ENCODE peak calls at places on chromosome 15, in nine cellular contexts. I, U, V, H, P, G, F, J and T are unnamed samples.
A peak's percentile ranks its signal among the peaks of the same experiment; 100 is the strongest.

GRCh38 chr15:98017150-98017964 is 56.9 kb downstream of the ARRDC4 start:
- ATAC-seq in I (no peak), U (peak; percentile 68), V (no peak), H (peak; percentile 27), P (no peak), G (no peak), F (peak; percentile 34), J (no peak), T (peak; percentile 76)

GRCh38 chr15:63933522-63933921 is 99.8 kb upstream of the HERC1 start:
- ATAC-seq in I (no peak), U (no peak), V (no peak), H (no peak), P (no peak), G (peak; percentile 90), F (no peak), J (peak; percentile 79), T (no peak)

GRCh38 chr15:89673162-89673506 is 6.0 kb downstream of the PLIN1 start:
- ATAC-seq in I (no peak), U (no peak), V (no peak), H (peak; percentile 39), P (no peak), G (peak; percentile 59), F (peak; percentile 66), J (peak; percentile 92), T (no peak)

GRCh38 chr15:43930556-43930955 is 103.8 kb downstream of the WDR76 start:
- ATAC-seq in I (no peak), U (no peak), V (peak; percentile 72), H (no peak), P (peak; percentile 49), G (no peak), F (no peak), J (no peak), T (no peak)

GRCh38 chr15:63879211-63879610 is 45.5 kb upstream of the HERC1 start:
- ATAC-seq in I (no peak), U (no peak), V (no peak), H (no peak), P (no peak), G (no peak), F (no peak), J (no peak), T (no peak)

GRCh38 chr15:49036650-49037545 is 9.3 kb downstream of the SECISBP2L start:
- ATAC-seq in I (no peak), U (no peak), V (no peak), H (no peak), P (no peak), G (no peak), F (no peak), J (peak; percentile 60), T (no peak)

GRCh38 chr15:66452971-66453580 is 44.5 kb downstream of the SNAPC5 start:
- ATAC-seq in I (no peak), U (no peak), V (peak; percentile 69), H (peak; percentile 58), P (no peak), G (no peak), F (peak; percentile 98), J (no peak), T (peak; percentile 36)

GRCh38 chr15:57890351-57890750 is 175.2 kb downstream of the ALDH1A2 start:
- ATAC-seq in I (no peak), U (no peak), V (no peak), H (no peak), P (no peak), G (no peak), F (no peak), J (no peak), T (no peak)

GRCh38 chr15:56245871-56246814 is 2.5 kb upstream of the RFX7 start:
- ATAC-seq in I (peak; percentile 77), U (peak; percentile 95), V (peak; percentile 90), H (peak; percentile 92), P (peak; percentile 84), G (peak; percentile 79), F (peak; percentile 69), J (peak; percentile 76), T (peak; percentile 75)

GRCh38 chr15:90207252-90207651 is 6.1 kb downstream of the SEMA4B start:
- ATAC-seq in I (no peak), U (no peak), V (no peak), H (no peak), P (no peak), G (no peak), F (no peak), J (no peak), T (no peak)

GRCh38 chr15:30043211-30043655 is 39.5 kb upstream of the GOLGA8J start:
- ATAC-seq in I (no peak), U (no peak), V (no peak), H (peak; percentile 44), P (peak; percentile 29), G (peak; percentile 62), F (no peak), J (peak; percentile 67), T (no peak)

GRCh38 chr15:65460948-65461347 is 38.2 kb upstream of the IGDCC4 start:
- ATAC-seq in I (no peak), U (no peak), V (no peak), H (no peak), P (no peak), G (no peak), F (no peak), J (peak; percentile 30), T (no peak)

GRCh38 chr15:59371458-59372351 is 966 bp downstream of the MYO1E start:
- ATAC-seq in I (peak; percentile 70), U (peak; percentile 64), V (peak; percentile 9), H (peak; percentile 78), P (peak; percentile 51), G (peak; percentile 52), F (peak; percentile 48), J (peak; percentile 51), T (peak; percentile 40)

GRCh38 chr15:59376735-59377134 is 4.1 kb upstream of the MYO1E start:
- ATAC-seq in I (no peak), U (no peak), V (no peak), H (no peak), P (no peak), G (no peak), F (no peak), J (no peak), T (no peak)

GRCh38 chr15:59369597-59369996 is 3.1 kb downstream of the MYO1E start:
- ATAC-seq in I (no peak), U (no peak), V (no peak), H (no peak), P (no peak), G (no peak), F (no peak), J (no peak), T (no peak)

GRCh38 chr15:59372352-59373211 is at the start of gene MYO1E:
- ATAC-seq in I (peak; percentile 91), U (peak; percentile 97), V (peak; percentile 98), H (peak; percentile 96), P (peak; percentile 98), G (peak; percentile 95), F (peak; percentile 97), J (peak; percentile 89), T (peak; percentile 97)

GRCh38 chr15:59373215-59373614 is 544 bp upstream of the MYO1E start:
- ATAC-seq in I (no peak), U (no peak), V (peak; percentile 22), H (no peak), P (no peak), G (no peak), F (no peak), J (no peak), T (no peak)
- H3K4me3 ChIP-seq in I (peak overlapping the region; percentile 86), U (peak overlapping the region; percentile 89), V (peak overlapping the region; percentile 85), H (peak overlapping the region; percentile 89), P (peak overlapping the region; percentile 81), G (peak overlapping the region; percentile 89), F (peak overlapping the region; percentile 87), J (peak overlapping the region; percentile 83), T (peak overlapping the region; percentile 88)

GRCh38 chr15:84658080-84658787 is at the start of gene NMB:
- ATAC-seq in I (peak; percentile 77), U (peak; percentile 89), V (peak; percentile 60), H (peak; percentile 80), P (peak; percentile 75), G (peak; percentile 79), F (peak; percentile 85), J (peak; percentile 50), T (peak; percentile 77)
- H3K4me3 ChIP-seq in I (peak within 1 kb of the TSS; percentile 19), U (peak within 1 kb of the TSS; percentile 55), V (peak within 1 kb of the TSS; percentile 57), H (peak within 1 kb of the TSS; percentile 61), P (peak within 1 kb of the TSS; percentile 65), G (peak within 1 kb of the TSS; percentile 52), F (peak within 1 kb of the TSS; percentile 75), J (peak within 1 kb of the TSS; percentile 56), T (peak within 1 kb of the TSS; percentile 65)

GRCh38 chr15:26891448-26891881 is 24.6 kb downstream of the GABRA5 start:
- ATAC-seq in I (peak; percentile 56), U (no peak), V (peak; percentile 76), H (peak; percentile 59), P (peak; percentile 67), G (peak; percentile 86), F (peak; percentile 87), J (no peak), T (peak; percentile 52)
- H3K4me3 ChIP-seq in I (no peak overlapping the region), U (no peak overlapping the region), V (peak overlapping the region; percentile 26), H (no peak overlapping the region), P (peak overlapping the region; percentile 0), G (no peak overlapping the region), F (no peak overlapping the region), J (no peak overlapping the region), T (peak overlapping the region; percentile 39)

DNA sequence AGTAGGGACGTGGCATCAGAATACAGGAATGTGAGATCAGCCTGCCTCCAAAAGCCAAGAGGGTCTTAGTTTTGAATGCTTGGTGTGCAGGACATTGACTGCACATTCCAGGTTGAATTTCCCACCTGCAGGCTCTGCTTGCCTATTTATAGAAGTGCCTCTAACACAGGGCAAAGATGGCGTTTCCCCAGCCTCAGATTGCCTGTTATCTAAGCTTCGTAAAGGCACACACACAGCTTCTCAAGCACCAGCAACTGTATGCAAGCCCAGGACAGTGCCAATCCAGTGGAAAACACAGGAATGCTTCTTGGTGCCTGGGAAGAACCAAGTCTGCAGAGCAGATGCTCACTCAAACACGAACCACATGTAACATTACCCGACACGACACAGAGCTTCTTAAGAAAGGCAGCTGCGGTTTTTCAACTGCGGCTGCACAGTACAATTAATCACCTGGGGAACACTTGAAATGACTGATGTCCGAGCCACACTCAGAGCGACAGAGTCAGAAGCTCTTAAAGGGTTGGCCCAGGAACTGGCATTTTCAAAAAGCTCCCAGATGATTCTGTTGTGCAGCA is 90.0 kb upstream of the ANKRD34C start:
- ATAC-seq in I (no peak), U (no peak), V (no peak), H (no peak), P (no peak), G (peak; percentile 31), F (no peak), J (no peak), T (no peak)
- H3K4me3 ChIP-seq in I (no peak overlapping the region), U (no peak overlapping the region), V (no peak overlapping the region), H (no peak overlapping the region), P (no peak overlapping the region), G (no peak overlapping the region), F (no peak overlapping the region), J (no peak overlapping the region), T (no peak overlapping the region)

DNA sequence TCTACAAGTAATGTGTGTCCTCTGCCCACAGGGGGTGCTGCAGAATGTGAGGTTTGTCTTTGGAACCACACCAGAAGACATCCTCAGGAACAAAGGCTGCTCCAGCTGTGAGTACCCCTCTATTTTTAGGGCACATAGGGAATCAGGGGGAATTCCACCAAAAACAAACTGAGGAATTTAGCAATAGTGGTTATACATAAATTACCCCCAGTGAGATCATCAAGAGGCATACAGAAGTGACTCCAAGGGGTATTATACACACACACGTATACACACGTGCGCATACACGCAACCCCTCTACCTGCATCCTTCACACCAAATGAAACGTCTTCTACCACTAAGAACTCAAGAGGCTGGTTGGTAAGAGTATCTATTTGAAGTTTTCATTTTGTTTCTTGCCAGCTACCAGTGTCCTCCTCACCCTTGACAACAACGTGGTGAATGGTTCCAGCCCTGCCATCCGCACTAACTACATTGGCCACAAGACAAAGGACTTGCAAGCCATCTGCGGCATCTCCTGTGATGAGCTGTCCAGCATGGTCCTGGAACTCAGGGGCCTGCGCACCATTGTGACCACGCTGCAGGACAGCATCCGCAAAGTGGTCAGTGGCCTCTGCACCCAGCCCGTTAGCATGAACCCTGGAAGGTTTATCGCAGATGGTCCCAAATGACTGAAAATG is 2.8 kb downstream of the THBS1 start:
- ATAC-seq in I (no peak), U (no peak), V (no peak), H (no peak), P (no peak), G (no peak), F (no peak), J (no peak), T (no peak)
- H3K4me3 ChIP-seq in I (no peak overlapping the region), U (peak overlapping the region; percentile 53), V (peak overlapping the region; percentile 58), H (peak overlapping the region; percentile 60), P (peak overlapping the region; percentile 36), G (no peak overlapping the region), F (no peak overlapping the region), J (no peak overlapping the region), T (peak overlapping the region; percentile 80)